ENCODE peak calls at places on chromosomes 6 and 20, in nine cellular contexts. I is esophagus muscularis mucosa, Q is mucosa of descending colon, R is lower lobe of right lung, Z is ovary, B is left lung, T is OCI-LY7, C is neural progenitor cell, L is HCT116. K is an unnamed sample.

GRCh38 chr20:58515240-58516212 is at the start of gene APCDD1L:
- DNase-seq in I (no peak), Q (no peak), R (no peak), Z (no peak), B (no peak), T (no peak), C (peak; percentile 56), L (no peak), K (peak; percentile 91)

GRCh38 chr20:24376523-24377085 is 92.8 kb upstream of the SYNDIG1 start:
- DNase-seq in I (no peak), Q (no peak), R (no peak), Z (no peak), B (no peak), T (no peak), C (no peak), L (no peak), K (no peak)

GRCh38 chr6:11424395-11425050 is 113.0 kb upstream of the TMEM170B start:
- DNase-seq in I (peak; percentile 88), Q (no peak), R (no peak), Z (no peak), B (no peak), T (no peak), C (no peak), L (no peak), K (no peak)

GRCh38 chr6:35142578-35142977 is 1.4 kb upstream of the TCP11 start:
- DNase-seq in I (no peak), Q (no peak), R (no peak), Z (no peak), B (no peak), T (no peak), C (no peak), L (no peak), K (no peak)

GRCh38 chr20:63120286-63121090 is 95.4 kb downstream of the YTHDF1 start:
- DNase-seq in I (no peak), Q (peak; percentile 10), R (peak; percentile 34), Z (no peak), B (peak; percentile 70), T (no peak), C (no peak), L (no peak), K (peak; percentile 83)

GRCh38 chr6:159852877-159853276 is 37.9 kb upstream of the MAS1 start:
- DNase-seq in I (peak; percentile 62), Q (no peak), R (no peak), Z (no peak), B (no peak), T (peak; percentile 58), C (no peak), L (no peak), K (no peak)

GRCh38 chr6:25889877-25890853 is 16.1 kb upstream of the SLC17A3 start:
- DNase-seq in I (no peak), Q (no peak), R (no peak), Z (peak; percentile 28), B (no peak), T (peak; percentile 2), C (peak; percentile 66), L (peak; percentile 27), K (no peak)

GRCh38 chr20:22004946-22005345 is 299.5 kb downstream of the PAX1 start:
- DNase-seq in I (no peak), Q (no peak), R (no peak), Z (no peak), B (no peak), T (no peak), C (no peak), L (no peak), K (no peak)

GRCh38 chr6:31545291-31545690 is 1.1 kb downstream of the ATP6V1G2 start:
- DNase-seq in I (no peak), Q (no peak), R (no peak), Z (no peak), B (peak; percentile 61), T (no peak), C (no peak), L (no peak), K (no peak)
- H3K4me1 ChIP-seq in I (peaks cover 50% of the 10 kb centered on the region), Q (peaks cover 18% of the 10 kb centered on the region), R (peaks cover 36% of the 10 kb centered on the region), Z (peaks cover 6% of the 10 kb centered on the region), B (peaks cover 46% of the 10 kb centered on the region), T (peaks cover 60% of the 10 kb centered on the region), C (peaks cover 18% of the 10 kb centered on the region), L (peaks cover 36% of the 10 kb centered on the region), K (peaks cover 8% of the 10 kb centered on the region)

GRCh38 chr6:53293691-53294090 is 55.1 kb downstream of the ELOVL5 start:
- DNase-seq in I (no peak), Q (no peak), R (no peak), Z (no peak), B (no peak), T (no peak), C (no peak), L (no peak), K (no peak)

GRCh38 chr6:53294611-53295010 is 54.1 kb downstream of the ELOVL5 start:
- DNase-seq in I (no peak), Q (no peak), R (no peak), Z (no peak), B (no peak), T (no peak), C (no peak), L (no peak), K (no peak)

GRCh38 chr6:53287336-53288225 is 61.2 kb downstream of the ELOVL5 start:
- DNase-seq in I (no peak), Q (no peak), R (no peak), Z (no peak), B (no peak), T (no peak), C (peak; percentile 52), L (no peak), K (no peak)

GRCh38 chr6:53294095-53294494 is 54.7 kb downstream of the ELOVL5 start:
- DNase-seq in I (no peak), Q (peak; percentile 33), R (no peak), Z (no peak), B (no peak), T (peak; percentile 54), C (peak; percentile 64), L (peak; percentile 4), K (no peak)

DNA sequence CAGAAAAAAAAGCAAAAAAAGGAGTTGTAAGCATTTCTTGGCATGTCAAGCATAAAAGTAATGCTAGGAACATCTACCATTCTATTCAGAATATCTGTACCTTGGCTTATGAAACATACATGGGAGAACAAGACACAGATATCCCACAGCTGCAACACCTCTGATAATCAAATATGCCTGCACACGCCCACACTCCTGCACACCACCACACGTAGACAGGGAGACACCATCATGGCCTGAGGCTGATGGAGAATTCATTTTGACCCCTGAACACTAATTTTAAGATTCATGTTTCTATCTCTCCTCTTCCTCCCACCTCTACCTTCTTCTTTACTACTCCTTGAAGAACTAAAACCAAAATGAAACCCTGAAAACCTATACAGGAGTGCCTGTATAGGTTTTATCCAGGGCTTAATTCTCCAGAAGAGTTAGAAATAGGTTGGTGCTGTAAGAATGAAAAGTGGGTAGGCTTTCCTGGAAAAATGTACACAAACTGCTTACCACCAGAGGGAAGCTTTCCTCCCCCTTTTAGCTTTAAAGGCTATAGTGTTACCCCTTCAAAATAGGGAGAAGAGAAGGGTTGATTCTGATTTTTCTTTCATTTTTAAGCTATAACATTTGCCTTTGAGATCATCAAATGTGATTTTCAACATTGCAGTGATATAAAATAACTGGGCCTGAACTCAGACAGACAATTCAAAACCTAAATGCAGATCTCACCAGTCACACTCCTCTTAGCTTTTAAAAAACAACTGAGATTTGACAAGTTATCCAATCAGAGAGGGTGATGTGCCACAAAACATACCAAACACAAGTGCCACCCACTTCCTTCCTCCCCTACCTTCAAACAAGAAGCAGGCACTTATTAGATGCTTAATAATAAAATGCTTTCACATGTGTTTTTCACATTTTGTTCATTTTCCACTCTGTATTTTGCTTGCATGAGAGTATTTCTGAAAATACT is 57.9 kb downstream of the ELOVL5 start:
- DNase-seq in I (no peak), Q (no peak), R (no peak), Z (no peak), B (no peak), T (no peak), C (no peak), L (no peak), K (no peak)
- TF ChIP-seq CTCF in I (no peak), Q (no peak), R (no peak), Z (no peak), B (no peak), T (peak; percentile 33), C (no peak), L (no peak), K (no peak)

GRCh38 chr6:158556113-158556512 is 3.8 kb upstream of the TMEM181 start:
- DNase-seq in I (no peak), Q (no peak), R (no peak), Z (no peak), B (no peak), T (no peak), C (no peak), L (no peak), K (no peak)

GRCh38 chr6:158559895-158560786 is at the start of gene TMEM181:
- DNase-seq in I (peak; percentile 96), Q (peak; percentile 92), R (peak; percentile 92), Z (peak; percentile 85), B (peak; percentile 97), T (peak; percentile 92), C (peak; percentile 92), L (peak; percentile 36), K (no peak)

GRCh38 chr6:158558415-158559306 is 1.2 kb upstream of the TMEM181 start:
- DNase-seq in I (no peak), Q (no peak), R (no peak), Z (no peak), B (peak; percentile 52), T (no peak), C (no peak), L (no peak), K (no peak)

GRCh38 chr6:158559338-158559894 is 475 bp upstream of the TMEM181 start:
- DNase-seq in I (no peak), Q (no peak), R (no peak), Z (no peak), B (no peak), T (no peak), C (no peak), L (no peak), K (no peak)

GRCh38 chr6:158557927-158558326 is 2.0 kb upstream of the TMEM181 start:
- DNase-seq in I (no peak), Q (no peak), R (no peak), Z (no peak), B (peak; percentile 28), T (no peak), C (no peak), L (no peak), K (no peak)
- H3K36me3 ChIP-seq in I (no peaks in the 10 kb centered on the region), Q (no peaks in the 10 kb centered on the region), R (no peaks in the 10 kb centered on the region), Z (no peaks in the 10 kb centered on the region), B (no peaks in the 10 kb centered on the region), T (no peaks in the 10 kb centered on the region), C (no peaks in the 10 kb centered on the region), L (no peaks in the 10 kb centered on the region), K (no peaks in the 10 kb centered on the region)

GRCh38 chr6:20665290-20665689 is 131.0 kb downstream of the CDKAL1 start:
- DNase-seq in I (no peak), Q (no peak), R (no peak), Z (no peak), B (no peak), T (no peak), C (no peak), L (no peak), K (no peak)

GRCh38 chr6:20673458-20673857 is 139.2 kb downstream of the CDKAL1 start:
- DNase-seq in I (no peak), Q (no peak), R (no peak), Z (no peak), B (no peak), T (no peak), C (no peak), L (no peak), K (no peak)

GRCh38 chr6:20670750-20671149 is 136.5 kb downstream of the CDKAL1 start:
- DNase-seq in I (no peak), Q (no peak), R (no peak), Z (no peak), B (no peak), T (no peak), C (no peak), L (no peak), K (no peak)

GRCh38 chr6:20672038-20672437 is 137.8 kb downstream of the CDKAL1 start:
- DNase-seq in I (no peak), Q (no peak), R (no peak), Z (no peak), B (no peak), T (no peak), C (no peak), L (no peak), K (no peak)

DNA sequence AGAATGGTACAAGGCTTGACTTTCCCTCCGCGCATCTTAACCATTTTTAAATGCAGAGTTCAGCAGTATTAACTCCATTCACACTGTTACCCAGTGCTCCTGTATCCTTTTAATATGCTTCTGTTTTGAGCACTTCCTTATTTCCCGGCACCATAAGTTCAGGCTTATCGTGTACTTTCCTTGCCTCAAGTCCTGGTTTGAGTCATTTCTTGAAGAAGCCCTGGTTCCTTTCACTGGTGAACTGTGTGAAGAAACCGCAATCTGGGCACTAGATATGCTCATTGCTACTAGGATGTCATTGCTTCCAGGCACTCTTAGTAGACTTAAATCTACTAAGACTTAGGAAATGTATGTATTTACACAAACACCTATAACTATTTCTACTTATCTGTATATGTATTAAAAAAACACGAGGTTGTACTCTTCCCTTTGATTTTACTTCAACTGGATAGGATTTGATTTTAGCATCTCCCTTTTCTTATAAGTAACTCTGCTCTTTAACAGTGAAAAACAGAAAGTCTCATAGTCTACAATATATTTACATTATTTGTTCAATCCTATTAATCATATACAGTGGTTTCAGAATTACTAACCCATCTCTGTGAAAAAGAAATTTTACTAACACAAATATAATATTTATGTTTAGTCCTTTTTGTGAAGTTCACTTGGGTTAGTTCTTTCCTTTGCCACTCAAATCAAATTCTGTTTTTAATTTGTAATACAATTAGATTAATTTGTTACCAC is 135.5 kb downstream of the CDKAL1 start:
- DNase-seq in I (no peak), Q (no peak), R (no peak), Z (no peak), B (no peak), T (no peak), C (no peak), L (no peak), K (no peak)
- H3K4me1 ChIP-seq in I (peaks cover 5% of the 10 kb centered on the region), Q (no peaks in the 10 kb centered on the region), R (no peaks in the 10 kb centered on the region), Z (peaks cover 2% of the 10 kb centered on the region), B (no peaks in the 10 kb centered on the region), T (no peaks in the 10 kb centered on the region), C (no peaks in the 10 kb centered on the region), L (no peaks in the 10 kb centered on the region), K (no peaks in the 10 kb centered on the region)